ENCODE peak calls at places on chromosomes 1 and 21, in ten cellular contexts. Y is pancreas; O is CD8-positive, alpha-beta T cell; I is stomach; T is left ventricle myocardium inferior; G is uterus; A is esophagus squamous epithelium; D is right lobe of liver; K is tibial nerve; U is mucosa of descending colon. X is an unnamed sample. For H3K4me1, the result is how much of the 10 kb centered on the place peaks cover.

GRCh38 chr1:145956361-145956760 is 1.5 kb downstream of the LIX1L start:
- DNase-seq in Y (no peak), O (no peak), I (no peak), T (no peak), G (no peak), A (no peak), D (no peak), K (no peak), U (no peak), X (no peak)

GRCh38 chr1:218787826-218788225 is 385.9 kb upstream of the LYPLAL1 start:
- DNase-seq in Y (no peak), O (no peak), I (no peak), T (no peak), G (no peak), A (no peak), D (no peak), K (no peak), U (no peak), X (no peak)

GRCh38 chr1:7648761-7649384 is 122.2 kb upstream of the VAMP3 start:
- DNase-seq in Y (no peak), O (no peak), I (peak), T (peak), G (peak), A (no peak), D (peak), K (peak), U (no peak), X (peak)

GRCh38 chr1:2645776-2646175 is 13.0 kb upstream of the MMEL1 start:
- DNase-seq in Y (peak), O (no peak), I (no peak), T (no peak), G (no peak), A (no peak), D (no peak), K (no peak), U (peak), X (no peak)

GRCh38 chr1:155272466-155273133 is 704 bp downstream of the CLK2 start:
- DNase-seq in Y (no peak), O (no peak), I (no peak), T (no peak), G (peak), A (no peak), D (no peak), K (no peak), U (no peak), X (peak)

GRCh38 chr1:171742577-171742922 is 685 bp upstream of the VAMP4 start:
- DNase-seq in Y (peak), O (no peak), I (peak), T (peak), G (peak), A (no peak), D (peak), K (peak), U (no peak), X (peak)

GRCh38 chr1:200180821-200181220 is 153.3 kb downstream of the NR5A2 start:
- DNase-seq in Y (no peak), O (no peak), I (no peak), T (no peak), G (no peak), A (no peak), D (peak), K (no peak), U (no peak), X (peak)

GRCh38 chr1:1086911-1087341 is 12.8 kb upstream of the RNF223 start:
- DNase-seq in Y (peak), O (no peak), I (no peak), T (peak), G (no peak), A (no peak), D (no peak), K (no peak), U (peak), X (no peak)

GRCh38 chr1:109807822-109808680 is 44.3 kb upstream of the EPS8L3 start:
- DNase-seq in Y (no peak), O (no peak), I (no peak), T (no peak), G (no peak), A (no peak), D (no peak), K (no peak), U (no peak), X (no peak)

GRCh38 chr21:34510148-34511142 is 1.6 kb downstream of the KCNE1 start:
- DNase-seq in Y (peak), O (peak), I (peak), T (peak), G (no peak), A (no peak), D (peak), K (peak), U (peak), X (peak)

GRCh38 chr1:94921977-94922376 is 4.9 kb downstream of the CNN3 start:
- DNase-seq in Y (no peak), O (no peak), I (no peak), T (no peak), G (no peak), A (no peak), D (no peak), K (no peak), U (no peak), X (no peak)

GRCh38 chr1:150909585-150910185 is 16.5 kb upstream of the SETDB1 start:
- DNase-seq in Y (no peak), O (no peak), I (no peak), T (no peak), G (no peak), A (no peak), D (no peak), K (no peak), U (no peak), X (no peak)

GRCh38 chr1:29458737-29459550 is 222.6 kb downstream of the PTPRU start:
- DNase-seq in Y (no peak), O (no peak), I (no peak), T (no peak), G (no peak), A (no peak), D (no peak), K (no peak), U (no peak), X (no peak)

GRCh38 chr1:223456747-223457146 is 63.5 kb downstream of the CCDC185 start:
- DNase-seq in Y (no peak), O (no peak), I (no peak), T (no peak), G (no peak), A (no peak), D (no peak), K (no peak), U (no peak), X (no peak)

GRCh38 chr1:236744533-236744932 is 50.6 kb upstream of the MTR start:
- DNase-seq in Y (no peak), O (no peak), I (no peak), T (no peak), G (no peak), A (no peak), D (no peak), K (no peak), U (no peak), X (no peak)

GRCh38 chr1:180732866-180733265 is 101.0 kb downstream of the XPR1 start:
- DNase-seq in Y (no peak), O (no peak), I (no peak), T (no peak), G (no peak), A (no peak), D (no peak), K (no peak), U (no peak), X (no peak)
- TF ChIP-seq CTCF in Y (no peak), O (no peak), I (no peak), T (no peak), G (no peak), A (no peak), D (no peak), K (no peak), U (no peak), X (no peak)

GRCh38 chr1:234907585-234908457 is 220.8 kb downstream of the TOMM20 start:
- DNase-seq in Y (no peak), O (no peak), I (no peak), T (no peak), G (no peak), A (no peak), D (no peak), K (no peak), U (no peak), X (no peak)
- H3K4me1 ChIP-seq in Y (under half), O (under half), I (under half), T (under half), G (under half), A (under half), D (under half), K (under half), U (under half), X (under half)

DNA sequence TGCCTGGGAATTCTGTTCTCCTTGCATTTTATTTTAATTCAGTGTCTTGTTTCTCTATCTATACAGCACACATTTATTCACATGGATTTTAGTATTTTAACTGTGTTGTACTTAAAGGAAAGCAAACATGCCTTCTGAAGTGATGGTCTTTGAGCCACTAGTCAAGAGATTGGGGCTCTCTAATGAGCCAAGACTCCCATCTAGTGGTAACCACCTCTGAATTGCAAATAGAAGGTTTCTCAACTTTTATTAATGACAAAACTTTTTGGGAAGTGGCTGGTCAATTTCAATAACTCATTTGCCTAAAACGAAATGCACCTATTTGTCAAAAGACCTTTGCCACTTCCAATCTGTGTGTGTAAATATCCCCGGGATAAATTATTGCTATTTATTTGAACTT is 199.6 kb downstream of the LTN1 start:
- DNase-seq in Y (no peak), O (no peak), I (no peak), T (no peak), G (no peak), A (no peak), D (no peak), K (no peak), U (no peak), X (peak)
- TF ChIP-seq CTCF in Y (no peak), O (no peak), I (no peak), T (peak), G (peak), A (no peak), D (peak), K (peak), U (no peak), X (peak)

DNA sequence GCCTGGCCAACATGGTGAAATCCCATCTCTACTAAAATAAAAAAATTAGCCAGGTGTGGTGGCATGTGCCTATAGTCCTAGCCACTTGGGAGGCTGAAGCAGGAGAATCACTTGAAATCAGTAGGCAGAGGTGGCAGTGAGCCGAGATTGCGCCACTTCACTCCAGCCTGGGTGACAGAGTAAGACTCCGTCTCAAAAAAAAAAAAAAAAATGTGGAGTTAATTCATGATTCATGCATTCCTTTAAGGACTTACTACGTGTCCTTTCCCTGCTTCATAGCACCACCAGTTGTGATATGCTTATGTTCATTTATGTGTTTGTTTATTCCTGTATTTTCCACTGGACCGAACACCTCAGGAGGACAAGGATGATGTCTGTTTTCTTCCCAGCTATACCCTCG is 12.7 kb upstream of the PRELP start:
- DNase-seq in Y (no peak), O (no peak), I (no peak), T (no peak), G (peak), A (no peak), D (no peak), K (no peak), U (no peak), X (peak)
- H3K4me1 ChIP-seq in Y (under half), O (under half), I (half or more), T (under half), G (under half), A (half or more), D (under half), K (half or more), U (under half), X (under half)